ENCODE peak calls at places on chromosomes 4 and X, in eight cellular contexts. C is GM23338, G is hepatocyte, X is PC-3, R is HCT116, K is neural progenitor cell, N is MM.1S, O is OCI-LY7. W is an unnamed sample.
A peak's percentile ranks its signal among the peaks of the same experiment; 100 is the strongest.

GRCh38 chr4:114296126-114296525 is 302.5 kb upstream of the UGT8 start:
- DNase-seq in C (no peak), G (no peak), X (no peak), R (no peak), K (no peak), N (no peak), O (no peak), W (no peak)

GRCh38 chrX:69158166-69159040 is 6.8 kb downstream of the PJA1 start:
- DNase-seq in C (peak; percentile 75), G (peak; percentile 59), X (peak; percentile 73), R (no peak), K (peak; percentile 64), N (no peak), O (peak; percentile 55), W (peak; percentile 72)

GRCh38 chr4:95998311-95998710 is 158.4 kb downstream of the PDHA2 start:
- DNase-seq in C (no peak), G (no peak), X (no peak), R (no peak), K (no peak), N (no peak), O (no peak), W (no peak)

GRCh38 chr4:76179398-76180318 is 31.5 kb upstream of the NUP54 start:
- DNase-seq in C (peak; percentile 95), G (peak; percentile 92), X (peak; percentile 84), R (peak; percentile 60), K (peak; percentile 91), N (peak; percentile 84), O (peak; percentile 80), W (peak; percentile 86)

GRCh38 chr4:150570862-150571261 is 11.1 kb upstream of the MAB21L2 start:
- DNase-seq in C (no peak), G (no peak), X (no peak), R (no peak), K (no peak), N (no peak), O (no peak), W (no peak)

GRCh38 chr4:113561758-113562157 is 199.8 kb downstream of the CAMK2D start:
- DNase-seq in C (no peak), G (no peak), X (no peak), R (no peak), K (no peak), N (no peak), O (no peak), W (no peak)

GRCh38 chrX:40205471-40205870 is 107.7 kb upstream of the BCOR start:
- DNase-seq in C (no peak), G (no peak), X (no peak), R (no peak), K (peak; percentile 8), N (no peak), O (no peak), W (no peak)

GRCh38 chr4:151415978-151416377 is 7.0 kb downstream of the FHIP1A start:
- DNase-seq in C (no peak), G (no peak), X (peak; percentile 80), R (no peak), K (no peak), N (no peak), O (no peak), W (peak; percentile 70)

GRCh38 chrX:22095306-22095705 is 63.2 kb downstream of the PHEX start:
- DNase-seq in C (no peak), G (peak; percentile 17), X (no peak), R (no peak), K (peak; percentile 76), N (no peak), O (no peak), W (peak; percentile 77)

GRCh38 chrX:102958794-102959193 is 21.7 kb downstream of the RAB40AL start:
- DNase-seq in C (no peak), G (no peak), X (peak; percentile 31), R (no peak), K (no peak), N (peak; percentile 10), O (no peak), W (no peak)

GRCh38 chr4:86011117-86011516 is 348.7 kb downstream of the MAPK10 start:
- DNase-seq in C (no peak), G (no peak), X (no peak), R (no peak), K (no peak), N (no peak), O (no peak), W (peak; percentile 94)

GRCh38 chrX:54994668-54995452 is 872 bp upstream of the PFKFB1 start:
- DNase-seq in C (no peak), G (peak; percentile 22), X (no peak), R (no peak), K (no peak), N (no peak), O (no peak), W (no peak)

GRCh38 chr4:11720292-11720691 is 291.6 kb upstream of the HS3ST1 start:
- DNase-seq in C (peak; percentile 45), G (peak; percentile 71), X (peak; percentile 67), R (no peak), K (peak; percentile 53), N (peak; percentile 39), O (no peak), W (peak; percentile 39)

GRCh38 chr4:98434816-98435215 is 173.6 kb downstream of the RAP1GDS1 start:
- DNase-seq in C (no peak), G (no peak), X (no peak), R (no peak), K (no peak), N (no peak), O (no peak), W (peak; percentile 8)

GRCh38 chr4:98430708-98431403 is 169.7 kb downstream of the RAP1GDS1 start:
- DNase-seq in C (no peak), G (peak; percentile 56), X (peak; percentile 93), R (peak; percentile 95), K (no peak), N (no peak), O (no peak), W (peak; percentile 91)

GRCh38 chr4:98433608-98434198 is 172.5 kb downstream of the RAP1GDS1 start:
- DNase-seq in C (no peak), G (no peak), X (peak; percentile 14), R (no peak), K (no peak), N (no peak), O (no peak), W (peak; percentile 36)
- TF ChIP-seq EZH2phosphoT487 in C (no peak), G (no peak), X (no peak), R (no peak), K (no peak), N (no peak), O (no peak), W (no peak)

GRCh38 chr4:13445841-13446790 is 38.0 kb downstream of the RAB28 start:
- DNase-seq in C (peak; percentile 87), G (peak; percentile 40), X (no peak), R (no peak), K (peak; percentile 82), N (no peak), O (no peak), W (no peak)
- H3K4me3 ChIP-seq in C (peak overlapping the region; percentile 83), G (no peak overlapping the region), X (no peak overlapping the region), R (no peak overlapping the region), K (peak overlapping the region; percentile 44), N (no peak overlapping the region), O (no peak overlapping the region), W (no peak overlapping the region)

DNA sequence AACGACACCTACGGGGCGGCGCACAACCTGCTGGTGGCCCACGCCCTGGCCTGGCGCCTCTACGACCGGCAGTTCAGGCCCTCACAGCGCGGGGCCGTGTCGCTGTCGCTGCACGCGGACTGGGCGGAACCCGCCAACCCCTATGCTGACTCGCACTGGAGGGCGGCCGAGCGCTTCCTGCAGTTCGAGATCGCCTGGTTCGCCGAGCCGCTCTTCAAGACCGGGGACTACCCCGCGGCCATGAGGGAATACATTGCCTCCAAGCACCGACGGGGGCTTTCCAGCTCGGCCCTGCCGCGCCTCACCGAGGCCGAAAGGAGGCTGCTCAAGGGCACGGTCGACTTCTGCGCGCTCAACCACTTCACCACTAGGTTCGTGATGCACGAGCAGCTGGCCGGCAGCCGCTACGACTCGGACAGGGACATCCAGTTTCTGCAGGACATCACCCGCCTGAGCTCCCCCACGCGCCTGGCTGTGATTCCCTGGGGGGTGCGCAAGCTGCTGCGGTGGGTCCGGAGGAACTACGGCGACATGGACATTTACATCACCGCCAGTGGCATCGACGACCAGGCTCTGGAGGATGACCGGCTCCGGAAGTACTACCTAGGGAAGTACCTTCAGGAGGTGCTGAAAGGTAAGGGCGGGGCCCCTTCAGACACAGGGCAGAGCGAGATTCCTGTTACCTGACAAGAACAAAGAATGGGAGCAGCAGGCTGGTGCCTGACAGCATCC is 11.7 kb downstream of the RPL9 start:
- DNase-seq in C (peak; percentile 91), G (peak; percentile 73), X (peak; percentile 18), R (no peak), K (peak; percentile 49), N (no peak), O (no peak), W (peak; percentile 82)
- TF ChIP-seq EZH2phosphoT487 in C (no peak), G (no peak), X (no peak), R (no peak), K (no peak), N (no peak), O (no peak), W (no peak)

GRCh38 chr4:3385719-3386440 is 55.9 kb upstream of the HGFAC start:
- DNase-seq in C (no peak), G (no peak), X (no peak), R (no peak), K (no peak), N (no peak), O (no peak), W (no peak)
- H3K4me3 ChIP-seq in C (no peak overlapping the region), G (no peak overlapping the region), X (no peak overlapping the region), R (no peak overlapping the region), K (no peak overlapping the region), N (no peak overlapping the region), O (no peak overlapping the region), W (no peak overlapping the region)

DNA sequence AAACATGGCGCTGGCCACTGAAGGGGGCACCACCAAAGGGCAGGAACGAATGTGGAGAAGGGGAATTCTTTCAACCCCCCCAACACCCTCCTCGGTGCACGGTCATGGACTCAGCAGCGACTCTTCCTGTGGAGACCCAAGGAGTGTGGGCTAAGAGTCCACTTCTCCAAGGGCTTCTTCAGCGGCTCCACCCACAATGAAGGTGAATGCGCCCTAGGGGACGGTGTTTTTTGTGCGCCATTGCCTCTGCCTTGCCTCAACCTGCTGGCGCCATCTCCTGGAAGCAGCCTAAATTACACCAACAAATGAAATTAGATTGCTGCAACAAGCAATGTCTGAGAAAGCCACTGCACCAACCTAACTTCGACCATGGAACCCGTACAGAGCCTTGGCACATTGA is 169.2 kb upstream of the MAGEB18 start:
- DNase-seq in C (peak; percentile 76), G (peak; percentile 27), X (peak; percentile 4), R (no peak), K (peak; percentile 55), N (peak; percentile 10), O (no peak), W (no peak)
- TF ChIP-seq EZH2phosphoT487 in C (no peak), G (no peak), X (no peak), R (no peak), K (no peak), N (no peak), O (no peak), W (no peak)

W was measured in GM23248.